ENCODE peak calls at places on chromosomes 4 and X, in six cellular contexts. One of them, this sample, is unnamed.

GRCh38 chr4:10168151-10168550 is 51.6 kb upstream of the WDR1 start:
- DNase-seq in A549: no peak
- DNase-seq in GM12878: no peak
- DNase-seq in HepG2: no peak
- DNase-seq in K562: no peak
- DNase-seq in IMR-90: no peak
- DNase-seq in this sample: no peak

GRCh38 chrX:103631145-103631544 is 2.4 kb downstream of the TCEAL1 start:
- DNase-seq in A549: no peak
- DNase-seq in GM12878: no peak
- DNase-seq in HepG2: no peak
- DNase-seq in K562: no peak
- DNase-seq in IMR-90: no peak
- DNase-seq in this sample: no peak

GRCh38 chr4:2800691-2801596 is 8.1 kb downstream of the SH3BP2 start:
- DNase-seq in A549: no peak
- DNase-seq in GM12878: peak; percentile 41
- DNase-seq in HepG2: peak; percentile 92
- DNase-seq in K562: peak; percentile 73
- DNase-seq in IMR-90: peak; percentile 37
- DNase-seq in this sample: no peak

GRCh38 chr4:2807571-2807970 is 14.7 kb downstream of the SH3BP2 start:
- DNase-seq in A549: no peak
- DNase-seq in GM12878: no peak
- DNase-seq in HepG2: no peak
- DNase-seq in K562: no peak
- DNase-seq in IMR-90: no peak
- DNase-seq in this sample: no peak

GRCh38 chrX:153820601-153821000 is 9.7 kb downstream of the PDZD4 start:
- DNase-seq in A549: no peak
- DNase-seq in GM12878: no peak
- DNase-seq in HepG2: no peak
- DNase-seq in K562: no peak
- DNase-seq in IMR-90: no peak
- DNase-seq in this sample: no peak

GRCh38 chrX:123184858-123185251 is 777 bp downstream of the GRIA3 start:
- DNase-seq in A549: no peak
- DNase-seq in GM12878: no peak
- DNase-seq in HepG2: no peak
- DNase-seq in K562: no peak
- DNase-seq in IMR-90: no peak
- DNase-seq in this sample: no peak

GRCh38 chrX:12955882-12956703 is 18.8 kb upstream of the TMSB4X start:
- DNase-seq in A549: peak; percentile 50
- DNase-seq in GM12878: peak; percentile 77
- DNase-seq in HepG2: peak; percentile 46
- DNase-seq in K562: peak; percentile 42
- DNase-seq in IMR-90: peak; percentile 84
- DNase-seq in this sample: no peak

GRCh38 chrX:1300449-1300848 is 31.8 kb downstream of the CSF2RA start:
- DNase-seq in A549: no peak
- DNase-seq in GM12878: no peak
- DNase-seq in HepG2: no peak
- DNase-seq in K562: no peak
- DNase-seq in IMR-90: no peak
- DNase-seq in this sample: no peak

GRCh38 chrX:128929281-128930057 is 593.8 kb downstream of the SMARCA1 start:
- DNase-seq in A549: peak; percentile 3
- DNase-seq in GM12878: no peak
- DNase-seq in HepG2: peak; percentile 86
- DNase-seq in K562: no peak
- DNase-seq in IMR-90: no peak
- DNase-seq in this sample: no peak

GRCh38 chr4:20354120-20354519 is 102.4 kb downstream of the SLIT2 start:
- DNase-seq in A549: no peak
- DNase-seq in GM12878: no peak
- DNase-seq in HepG2: no peak
- DNase-seq in K562: no peak
- DNase-seq in IMR-90: no peak
- DNase-seq in this sample: peak; percentile 50

GRCh38 chrX:40950546-40950945 is 134.7 kb upstream of the USP9X start:
- DNase-seq in A549: no peak
- DNase-seq in GM12878: no peak
- DNase-seq in HepG2: no peak
- DNase-seq in K562: no peak
- DNase-seq in IMR-90: no peak
- DNase-seq in this sample: no peak

GRCh38 chr4:1628892-1629703 is 55.0 kb downstream of the FAM53A start:
- DNase-seq in A549: peak; percentile 27
- DNase-seq in GM12878: no peak
- DNase-seq in HepG2: peak; percentile 30
- DNase-seq in K562: peak; percentile 88
- DNase-seq in IMR-90: peak; percentile 6
- DNase-seq in this sample: peak; percentile 92

GRCh38 chrX:129768586-129769466 is 10.9 kb upstream of the SASH3 start:
- DNase-seq in A549: no peak
- DNase-seq in GM12878: no peak
- DNase-seq in HepG2: peak; percentile 47
- DNase-seq in K562: no peak
- DNase-seq in IMR-90: no peak
- DNase-seq in this sample: no peak

GRCh38 chr4:110748071-110748470 is 125.2 kb upstream of the PITX2 start:
- DNase-seq in A549: no peak
- DNase-seq in GM12878: no peak
- DNase-seq in HepG2: no peak
- DNase-seq in K562: no peak
- DNase-seq in IMR-90: no peak
- DNase-seq in this sample: no peak

GRCh38 chr4:81498046-81498445 is 26.3 kb upstream of the RASGEF1B start:
- DNase-seq in A549: no peak
- DNase-seq in GM12878: no peak
- DNase-seq in HepG2: no peak
- DNase-seq in K562: no peak
- DNase-seq in IMR-90: no peak
- DNase-seq in this sample: no peak

GRCh38 chrX:133053854-133054565 is 42.9 kb downstream of the USP26 start:
- DNase-seq in A549: no peak
- DNase-seq in GM12878: no peak
- DNase-seq in HepG2: no peak
- DNase-seq in K562: no peak
- DNase-seq in IMR-90: no peak
- DNase-seq in this sample: no peak

GRCh38 chr4:29734785-29735184 is 985.4 kb upstream of the PCDH7 start:
- DNase-seq in A549: no peak
- DNase-seq in GM12878: no peak
- DNase-seq in HepG2: no peak
- DNase-seq in K562: no peak
- DNase-seq in IMR-90: no peak
- DNase-seq in this sample: no peak

GRCh38 chrX:52422884-52423283 is 54.1 kb downstream of the XAGE2 start:
- DNase-seq in A549: no peak
- DNase-seq in GM12878: no peak
- DNase-seq in HepG2: no peak
- DNase-seq in K562: no peak
- DNase-seq in IMR-90: peak; percentile 86
- DNase-seq in this sample: no peak

GRCh38 chrX:155094468-155095061 is 23.3 kb downstream of the BRCC3 start:
- DNase-seq in A549: peak; percentile 20
- DNase-seq in GM12878: no peak
- DNase-seq in HepG2: peak; percentile 20
- DNase-seq in K562: peak; percentile 28
- DNase-seq in IMR-90: peak; percentile 21
- DNase-seq in this sample: peak; percentile 27

GRCh38 chr4:18100657-18101056 is 79.1 kb upstream of the LCORL start:
- DNase-seq in A549: no peak
- DNase-seq in GM12878: no peak
- DNase-seq in HepG2: no peak
- DNase-seq in K562: no peak
- DNase-seq in IMR-90: no peak
- DNase-seq in this sample: no peak

GRCh38 chr4:182292657-182293056 is 49.5 kb downstream of the TENM3 start:
- DNase-seq in A549: no peak
- DNase-seq in GM12878: no peak
- DNase-seq in HepG2: no peak
- DNase-seq in K562: no peak
- DNase-seq in IMR-90: no peak
- DNase-seq in this sample: no peak

GRCh38 chr4:19455850-19456602 is 795.7 kb upstream of the SLIT2 start:
- DNase-seq in A549: no peak
- DNase-seq in GM12878: no peak
- DNase-seq in HepG2: no peak
- DNase-seq in K562: no peak
- DNase-seq in IMR-90: no peak
- DNase-seq in this sample: no peak

GRCh38 chr4:54227261-54228063 is 1.6 kb upstream of the PDGFRA start:
- DNase-seq in A549: peak; percentile 44
- DNase-seq in GM12878: no peak
- DNase-seq in HepG2: no peak
- DNase-seq in K562: no peak
- DNase-seq in IMR-90: peak; percentile 80
- DNase-seq in this sample: peak; percentile 22

DNA sequence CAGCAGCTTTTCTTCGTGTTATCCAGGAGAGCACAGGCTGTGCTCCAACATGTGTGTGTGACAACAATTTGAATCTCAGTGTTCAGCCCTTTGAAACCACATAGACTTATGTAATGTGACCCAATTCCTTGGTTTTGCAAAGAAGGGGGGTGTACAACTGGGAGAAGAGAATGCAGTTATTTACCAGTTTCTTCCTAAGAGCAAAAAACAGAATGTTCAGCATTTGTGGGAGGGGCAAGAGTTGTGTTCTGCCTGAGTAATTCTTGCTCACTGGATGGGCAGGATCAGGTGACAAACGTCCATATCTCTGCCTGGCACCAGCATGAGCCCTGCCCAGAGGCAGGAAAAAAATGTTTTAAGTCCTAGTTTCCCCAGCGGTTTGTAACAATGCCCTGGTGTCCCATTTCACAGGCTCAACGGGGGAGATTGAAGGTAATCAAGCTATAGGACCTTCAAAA is 72.0 kb downstream of the PRPS1 start:
- DNase-seq in A549: no peak
- DNase-seq in GM12878: no peak
- DNase-seq in HepG2: no peak
- DNase-seq in K562: no peak
- DNase-seq in IMR-90: no peak
- DNase-seq in this sample: peak; percentile 65
- TF ChIP-seq BHLHE40 in A549: no peak
- TF ChIP-seq BHLHE40 in GM12878: no peak
- TF ChIP-seq BHLHE40 in HepG2: no peak
- TF ChIP-seq BHLHE40 in K562: no peak
- TF ChIP-seq BHLHE40 in IMR-90: no peak
- TF ChIP-seq BHLHE40 in this sample: no peak

DNA sequence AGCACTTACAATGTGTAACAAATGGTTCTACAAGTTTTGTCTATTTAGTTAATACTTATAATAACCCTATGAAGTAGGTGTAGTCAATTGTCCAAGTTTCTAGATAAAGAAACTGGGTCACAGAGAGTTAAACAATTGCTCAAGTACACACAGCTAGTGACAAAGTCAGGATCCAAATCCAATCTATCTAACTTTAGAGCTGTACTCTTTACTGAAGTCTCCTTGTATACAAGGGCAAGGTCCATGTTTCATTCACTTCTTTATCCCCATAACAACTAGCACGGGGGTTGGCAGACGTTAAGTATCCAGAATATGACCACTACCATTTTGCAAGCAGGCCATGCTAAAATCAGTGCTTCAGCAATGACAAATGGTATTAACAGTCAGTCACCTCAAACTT is 141.0 kb downstream of the CHM start:
- DNase-seq in A549: no peak
- DNase-seq in GM12878: no peak
- DNase-seq in HepG2: peak; percentile 0
- DNase-seq in K562: no peak
- DNase-seq in IMR-90: no peak
- DNase-seq in this sample: no peak
- TF ChIP-seq BHLHE40 in A549: no peak
- TF ChIP-seq BHLHE40 in GM12878: no peak
- TF ChIP-seq BHLHE40 in HepG2: no peak
- TF ChIP-seq BHLHE40 in K562: no peak
- TF ChIP-seq BHLHE40 in IMR-90: no peak
- TF ChIP-seq BHLHE40 in this sample: no peak

GRCh38 chrX:150913511-150913910 is 15.0 kb upstream of the CD99L2 start:
- DNase-seq in A549: no peak
- DNase-seq in GM12878: no peak
- DNase-seq in HepG2: no peak
- DNase-seq in K562: no peak
- DNase-seq in IMR-90: peak; percentile 41
- DNase-seq in this sample: no peak
- TF ChIP-seq BHLHE40 in A549: no peak
- TF ChIP-seq BHLHE40 in GM12878: no peak
- TF ChIP-seq BHLHE40 in HepG2: no peak
- TF ChIP-seq BHLHE40 in K562: no peak
- TF ChIP-seq BHLHE40 in IMR-90: no peak
- TF ChIP-seq BHLHE40 in this sample: no peak

DNA sequence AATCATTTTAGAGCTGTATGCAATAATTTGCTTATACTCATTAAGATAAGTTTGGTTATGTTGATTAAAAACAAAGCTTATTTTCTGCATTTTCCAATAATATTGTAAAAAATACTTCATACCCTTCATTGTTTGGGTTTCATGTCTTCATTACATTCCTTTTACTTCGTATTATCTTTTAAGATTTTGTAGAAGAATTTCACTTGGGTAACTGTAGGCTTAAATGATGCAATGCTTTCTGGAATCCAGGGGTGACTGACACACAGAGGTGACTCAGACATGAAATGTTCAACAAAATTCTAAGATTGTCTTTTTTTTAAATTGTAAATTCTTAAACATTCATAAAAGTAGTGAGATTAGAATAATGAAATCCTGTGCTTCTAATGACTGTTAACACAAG is 47.6 kb downstream of the FGF2 start:
- DNase-seq in A549: peak; percentile 53
- DNase-seq in GM12878: no peak
- DNase-seq in HepG2: peak; percentile 5
- DNase-seq in K562: no peak
- DNase-seq in IMR-90: peak; percentile 90
- DNase-seq in this sample: no peak
- TF ChIP-seq BHLHE40 in A549: no peak
- TF ChIP-seq BHLHE40 in GM12878: no peak
- TF ChIP-seq BHLHE40 in HepG2: no peak
- TF ChIP-seq BHLHE40 in K562: no peak
- TF ChIP-seq BHLHE40 in IMR-90: no peak
- TF ChIP-seq BHLHE40 in this sample: no peak